ENCODE peak calls at places on chromosome 18, in four cellular contexts. W is PC-3, E is A549, F is GM23248. S is an unnamed sample.

GRCh38 chr18:76260941-76261472 is 234.0 kb downstream of the ZNF516 start:
- DNase-seq in W (no peak), E (no peak), F (no peak), S (no peak)

GRCh38 chr18:58268849-58269248 is 224.8 kb downstream of the NEDD4L start:
- DNase-seq in W (peak; percentile 96), E (peak; percentile 9), F (peak; percentile 82), S (peak; percentile 97)

GRCh38 chr18:62460851-62461300 is 61.9 kb upstream of the ZCCHC2 start:
- DNase-seq in W (peak; percentile 18), E (peak; percentile 27), F (peak; percentile 24), S (no peak)

GRCh38 chr18:14086459-14087231 is 45.6 kb downstream of the ZNF519 start:
- DNase-seq in W (peak; percentile 63), E (peak; percentile 16), F (peak; percentile 72), S (no peak)

GRCh38 chr18:75393721-75394120 is 33.8 kb downstream of the SMIM21 start:
- DNase-seq in W (no peak), E (no peak), F (no peak), S (no peak)

GRCh38 chr18:5601188-5601624 is 57.4 kb upstream of the EPB41L3 start:
- DNase-seq in W (no peak), E (no peak), F (no peak), S (no peak)

GRCh38 chr18:23814977-23815614 is 125.8 kb downstream of the LAMA3 start:
- DNase-seq in W (no peak), E (no peak), F (no peak), S (no peak)

GRCh38 chr18:64639536-64639935 is 490.6 kb upstream of the LINC00305 start:
- DNase-seq in W (peak; percentile 35), E (no peak), F (no peak), S (no peak)

GRCh38 chr18:58386780-58387179 is 242.1 kb downstream of the ALPK2 start:
- DNase-seq in W (no peak), E (no peak), F (no peak), S (no peak)

GRCh38 chr18:22913861-22914260 is 19.3 kb upstream of the RBBP8 start:
- DNase-seq in W (peak; percentile 97), E (no peak), F (no peak), S (peak; percentile 77)

GRCh38 chr18:57898506-57899124 is 95.5 kb upstream of the ATP8B1 start:
- DNase-seq in W (peak; percentile 33), E (peak; percentile 16), F (peak; percentile 87), S (peak; percentile 41)

GRCh38 chr18:10065296-10065695 is 151.5 kb downstream of the VAPA start:
- DNase-seq in W (no peak), E (no peak), F (no peak), S (no peak)

GRCh38 chr18:32776525-32776924 is 3.7 kb upstream of the KLHL14 start:
- DNase-seq in W (no peak), E (no peak), F (no peak), S (no peak)

GRCh38 chr18:5167827-5168226 is 29.2 kb downstream of the AKAIN1 start:
- DNase-seq in W (no peak), E (no peak), F (no peak), S (no peak)

GRCh38 chr18:3782901-3783300 is 332.9 kb downstream of the TGIF1 start:
- DNase-seq in W (no peak), E (no peak), F (no peak), S (no peak)

GRCh38 chr18:72161686-72162085 is 382.5 kb downstream of the CBLN2 start:
- DNase-seq in W (no peak), E (no peak), F (no peak), S (no peak)

GRCh38 chr18:58694720-58695468 is 23.6 kb downstream of the MALT1 start:
- DNase-seq in W (no peak), E (no peak), F (no peak), S (no peak)

GRCh38 chr18:22691988-22692710 is 241.0 kb upstream of the RBBP8 start:
- DNase-seq in W (no peak), E (peak; percentile 66), F (peak; percentile 95), S (no peak)

GRCh38 chr18:63604791-63605567 is 17.8 kb downstream of the SERPINB13 start:
- DNase-seq in W (peak; percentile 94), E (peak; percentile 16), F (peak; percentile 84), S (peak; percentile 56)

GRCh38 chr18:63606526-63606925 is 19.4 kb downstream of the SERPINB13 start:
- DNase-seq in W (no peak), E (no peak), F (peak; percentile 48), S (no peak)

GRCh38 chr18:63603772-63604171 is 16.6 kb downstream of the SERPINB13 start:
- DNase-seq in W (peak; percentile 38), E (no peak), F (peak; percentile 80), S (no peak)
- H3K4me2 ChIP-seq in W (peak overlapping the region; percentile 53), E (no peak overlapping the region), F (peak overlapping the region; percentile 47), S (peak overlapping the region; percentile 35)

GRCh38 chr18:45107425-45107824 is 426.7 kb downstream of the SETBP1 start:
- DNase-seq in W (peak; percentile 62), E (no peak), F (peak; percentile 95), S (no peak)

GRCh38 chr18:45102863-45103262 is 422.2 kb downstream of the SETBP1 start:
- DNase-seq in W (no peak), E (no peak), F (no peak), S (no peak)

GRCh38 chr18:45106331-45106774 is 425.7 kb downstream of the SETBP1 start:
- DNase-seq in W (peak; percentile 3), E (no peak), F (peak; percentile 75), S (no peak)

GRCh38 chr18:45103319-45104070 is 422.8 kb downstream of the SETBP1 start:
- DNase-seq in W (no peak), E (no peak), F (no peak), S (no peak)

DNA sequence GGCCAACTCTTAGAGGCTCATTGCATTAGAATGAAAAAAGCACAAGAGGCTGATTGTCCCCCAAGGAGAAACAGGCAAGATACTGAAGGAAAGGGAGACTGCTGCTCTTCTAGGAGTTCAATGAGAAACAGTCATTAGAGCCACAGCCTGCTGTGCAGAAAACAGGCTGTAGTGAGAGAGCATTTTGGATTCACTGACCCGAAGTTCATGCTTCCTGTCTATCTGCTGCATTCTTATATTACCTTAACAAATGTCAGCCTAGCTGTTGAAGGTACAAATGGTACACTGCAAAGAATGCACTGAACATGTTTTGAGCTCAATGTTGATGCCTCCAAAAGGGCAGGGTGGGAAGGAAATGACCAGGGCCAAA is 423.4 kb downstream of the SETBP1 start:
- DNase-seq in W (no peak), E (no peak), F (no peak), S (no peak)
- H3K4me2 ChIP-seq in W (no peak overlapping the region), E (no peak overlapping the region), F (no peak overlapping the region), S (no peak overlapping the region)

GRCh38 chr18:33924576-33924975 is 300.1 kb downstream of the NOL4 start:
- DNase-seq in W (no peak), E (no peak), F (no peak), S (no peak)
- H3K4me2 ChIP-seq in W (no peak overlapping the region), E (no peak overlapping the region), F (no peak overlapping the region), S (no peak overlapping the region)

GRCh38 chr18:35030234-35030989 is 10.8 kb upstream of the MAPRE2 start:
- DNase-seq in W (no peak), E (no peak), F (no peak), S (no peak)
- H3K4me2 ChIP-seq in W (no peak overlapping the region), E (no peak overlapping the region), F (peak overlapping the region; percentile 66), S (no peak overlapping the region)

DNA sequence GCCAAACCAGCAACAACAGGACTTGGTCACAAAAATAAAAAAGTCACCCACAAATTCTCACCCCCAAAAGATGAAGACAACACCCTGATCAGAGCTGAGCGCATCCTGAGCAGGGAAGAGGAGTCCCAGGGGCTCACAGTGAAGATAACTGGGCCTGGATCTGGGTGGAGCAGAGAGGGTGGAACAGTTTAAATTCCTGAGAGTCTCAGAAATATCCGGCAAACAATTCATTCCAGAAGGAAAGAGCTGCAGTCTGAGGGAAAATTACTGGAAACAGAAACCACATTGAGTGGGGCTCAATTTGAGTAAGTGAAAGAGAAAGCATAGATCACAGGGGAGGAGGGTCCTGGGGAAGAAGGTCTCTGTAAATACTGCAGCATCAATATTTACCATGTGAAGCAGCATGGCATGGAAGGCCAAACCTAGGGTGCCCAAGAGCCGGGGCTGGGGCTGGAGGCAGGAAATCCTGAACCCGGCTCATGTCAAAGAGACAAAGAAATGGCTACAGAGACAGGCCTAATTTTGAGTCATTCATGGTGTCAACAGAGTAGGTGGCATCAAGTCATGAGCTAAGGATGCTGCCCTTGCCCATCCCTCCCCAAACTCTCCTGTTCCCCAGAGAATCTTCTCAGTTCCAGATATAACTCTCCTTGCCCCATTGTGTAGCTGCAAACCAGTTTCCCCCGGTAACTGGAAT is 61.4 kb upstream of the ZBTB7C start:
- DNase-seq in W (no peak), E (no peak), F (peak; percentile 70), S (peak; percentile 25)
- H3K4me2 ChIP-seq in W (no peak overlapping the region), E (no peak overlapping the region), F (peak overlapping the region; percentile 61), S (no peak overlapping the region)

S was measured in PC-9.